ENCODE peak calls at places on chromosomes 7 and 10, in seven cellular contexts. C, L, V, X, R, Q and A are unnamed samples. For H3K4me1, the result is how much of the 10 kb centered on the place peaks cover.

GRCh38 chr10:117534321-117535044 is 8.1 kb upstream of the EMX2 start:
- DNase-seq in Q (no peak), R (no peak), X (peak), L (no peak), V (no peak), C (no peak), A (no peak)

GRCh38 chr10:70816220-70816894 is 609 bp downstream of the SGPL1 start:
- DNase-seq in L (peak), V (peak), R (no peak), X (peak), Q (peak), C (peak), A (peak)

GRCh38 chr7:156640949-156641485 is 443 bp downstream of the RNF32 start:
- DNase-seq in V (no peak), C (peak), Q (peak), X (no peak), L (peak), R (no peak), A (peak)

GRCh38 chr10:31341552-31341951 is 22.5 kb downstream of the ZEB1 start:
- DNase-seq in C (no peak), X (no peak), L (no peak), Q (no peak), R (no peak), V (no peak), A (no peak)

GRCh38 chr7:118492466-118492865 is 268.0 kb downstream of the ANKRD7 start:
- DNase-seq in V (no peak), R (no peak), C (no peak), L (peak), Q (no peak), X (no peak), A (no peak)

GRCh38 chr10:13483951-13484350 is 44.9 kb downstream of the BEND7 start:
- DNase-seq in V (no peak), C (no peak), X (no peak), R (no peak), L (no peak), Q (no peak), A (no peak)

GRCh38 chr10:44926771-44927751 is 15.9 kb downstream of the TMEM72 start:
- DNase-seq in X (peak), R (no peak), Q (no peak), L (peak), C (peak), V (no peak), A (no peak)

GRCh38 chr7:132655071-132655761 is 78.9 kb upstream of the PLXNA4 start:
- DNase-seq in L (peak), V (no peak), Q (no peak), C (peak), X (peak), R (no peak), A (peak)

GRCh38 chr7:149293338-149293737 is 31.3 kb downstream of the ZNF783 start:
- DNase-seq in L (no peak), R (no peak), V (no peak), C (no peak), X (no peak), Q (no peak), A (no peak)

GRCh38 chr10:88525371-88526079 is 57.6 kb downstream of the RNLS start:
- DNase-seq in X (no peak), V (no peak), C (peak), Q (no peak), R (no peak), L (peak), A (no peak)

GRCh38 chr7:120402368-120402767 is 129.4 kb downstream of the KCND2 start:
- DNase-seq in C (peak), Q (no peak), R (no peak), V (no peak), L (peak), X (no peak), A (no peak)

GRCh38 chr7:27438878-27439589 is 196.4 kb downstream of the EVX1 start:
- DNase-seq in Q (no peak), V (no peak), L (no peak), R (no peak), C (no peak), X (no peak), A (no peak)

GRCh38 chr7:50184266-50184665 is 91.2 kb upstream of the ZPBP start:
- DNase-seq in C (no peak), V (no peak), X (no peak), Q (no peak), R (no peak), L (no peak), A (no peak)

GRCh38 chr7:92717982-92718716 is 118.2 kb downstream of the CDK6 start:
- DNase-seq in R (no peak), X (no peak), V (no peak), C (peak), Q (no peak), L (peak), A (peak)

GRCh38 chr7:65509368-65510186 is 135.9 kb downstream of the ZNF92 start:
- DNase-seq in Q (no peak), C (no peak), X (no peak), V (no peak), R (no peak), L (peak), A (no peak)

GRCh38 chr10:103637855-103638561 is 144.5 kb downstream of the NEURL1 start:
- DNase-seq in L (peak), R (no peak), V (peak), C (peak), X (no peak), Q (no peak), A (peak)

GRCh38 chr7:15015545-15016314 is 113.2 kb upstream of the DGKB start:
- DNase-seq in Q (peak), R (peak), L (peak), X (peak), V (no peak), C (peak), A (peak)

GRCh38 chr10:69801434-69802315 is at the start of gene COL13A1:
- DNase-seq in X (peak), L (peak), V (no peak), R (no peak), C (peak), Q (no peak), A (peak)

GRCh38 chr7:40827217-40828085 is 692.6 kb downstream of the SUGCT start:
- DNase-seq in Q (no peak), L (peak), R (no peak), X (no peak), V (no peak), C (no peak), A (no peak)

GRCh38 chr10:131548176-131548575 is 236.7 kb upstream of the TCERG1L start:
- DNase-seq in V (no peak), R (no peak), C (no peak), X (no peak), L (no peak), Q (no peak), A (no peak)

GRCh38 chr7:466465-467191 is 53.0 kb downstream of the PDGFA start:
- DNase-seq in L (no peak), V (peak), Q (no peak), X (no peak), R (no peak), C (no peak), A (no peak)

GRCh38 chr7:123864012-123864411 is 19.0 kb downstream of the HYAL4 start:
- DNase-seq in V (no peak), R (no peak), X (no peak), Q (no peak), C (no peak), L (no peak), A (no peak)
- H3K4me1 ChIP-seq in V (under half), R (under half), X (under half), Q (under half), C (under half), L (under half), A (under half)

DNA sequence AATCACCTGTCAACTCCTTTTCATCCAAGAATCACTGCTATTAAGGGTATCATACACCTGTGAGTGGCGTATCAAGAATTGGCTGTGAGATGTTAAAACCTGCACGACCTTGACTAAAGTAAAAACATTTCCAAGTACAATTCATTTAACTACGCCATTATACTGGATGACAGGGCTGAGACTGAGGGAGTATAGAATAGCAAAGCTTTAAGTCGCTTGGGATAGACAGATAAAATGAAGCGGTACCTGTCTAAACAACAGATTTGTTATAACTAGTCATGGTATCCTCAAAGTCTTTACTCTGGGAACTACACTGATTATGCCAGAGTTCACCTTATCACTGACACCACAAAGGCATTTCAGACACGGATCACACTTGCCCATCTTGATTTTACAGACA is 366.1 kb upstream of the LRRN3 start:
- DNase-seq in X (no peak), Q (no peak), C (no peak), R (no peak), V (no peak), L (no peak), A (no peak)
- H3K4me1 ChIP-seq in X (under half), Q (under half), C (under half), R (under half), V (under half), L (under half), A (under half)

GRCh38 chr10:96254976-96255375 is 16.4 kb downstream of the BLNK start:
- DNase-seq in L (no peak), V (no peak), C (no peak), Q (no peak), R (no peak), X (no peak), A (no peak)
- H3K4me1 ChIP-seq in L (under half), V (under half), C (under half), Q (under half), R (under half), X (under half), A (under half)

DNA sequence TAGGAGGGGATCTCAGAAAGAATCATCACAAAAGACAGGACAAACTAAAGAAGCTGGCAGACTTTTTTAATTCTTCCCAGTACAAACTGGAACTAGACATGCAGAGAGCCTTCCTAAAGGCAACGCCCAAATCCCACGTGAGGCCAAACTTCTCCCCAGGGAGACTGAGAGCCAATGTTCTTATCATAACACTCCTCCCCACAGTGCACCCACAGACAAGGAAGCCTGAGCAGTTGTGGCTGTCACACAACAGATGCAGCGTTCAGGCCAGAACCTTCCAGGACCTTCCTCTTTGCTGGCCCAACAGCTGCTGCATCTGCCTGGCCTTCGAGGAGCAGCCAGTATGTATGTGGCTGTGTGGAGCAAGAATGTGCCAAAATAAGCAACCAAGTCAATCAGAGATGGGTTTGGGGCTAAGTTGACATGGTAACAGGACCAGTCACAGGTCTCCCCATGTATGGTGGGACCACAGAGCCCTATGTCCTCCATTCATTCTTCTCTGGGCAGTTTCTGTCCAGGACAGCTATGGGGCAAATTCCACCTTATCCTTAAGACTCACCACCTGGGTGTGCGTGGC is 34.9 kb downstream of the SRPK2 start:
- DNase-seq in R (no peak), Q (peak), V (peak), X (no peak), L (peak), C (peak), A (peak)
- H3K4me1 ChIP-seq in R (under half), Q (under half), V (under half), X (under half), L (under half), C (under half), A (under half)

GRCh38 chr7:131553906-131554305 is 2.5 kb downstream of the PODXL start:
- DNase-seq in Q (no peak), L (no peak), X (no peak), C (no peak), R (no peak), V (no peak), A (no peak)
- H3K4me1 ChIP-seq in Q (under half), L (under half), X (under half), C (under half), R (under half), V (under half), A (under half)